ENCODE peak calls at places on chromosome 7, in five cellular contexts. Z, J, W, E and M are unnamed samples.

GRCh38 chr7:99428972-99429566 is 9.5 kb downstream of the PTCD1 start:
- DNase-seq in E (no peak), W (no peak), Z (no peak), J (no peak), M (peak; percentile 21)

GRCh38 chr7:4610768-4611467 is 71.2 kb upstream of the FOXK1 start:
- DNase-seq in Z (peak; percentile 71), W (peak; percentile 33), E (peak; percentile 86), J (peak; percentile 30), M (peak; percentile 72)

GRCh38 chr7:50584793-50585399 is 19.7 kb upstream of the DDC start:
- DNase-seq in E (no peak), J (no peak), W (no peak), Z (no peak), M (peak; percentile 28)

GRCh38 chr7:101218236-101219130 is 518 bp downstream of the ZNHIT1 start:
- DNase-seq in W (no peak), J (no peak), Z (peak; percentile 24), E (no peak), M (no peak)

GRCh38 chr7:57646219-57646900 is 196.4 kb downstream of the ZNF716 start:
- DNase-seq in Z (no peak), J (no peak), E (no peak), W (no peak), M (no peak)

GRCh38 chr7:2431260-2431867 is 28.0 kb downstream of the CHST12 start:
- DNase-seq in J (no peak), Z (peak; percentile 33), E (peak; percentile 57), W (peak; percentile 57), M (peak; percentile 47)

GRCh38 chr7:44280993-44281721 is 44.2 kb downstream of the CAMK2B start:
- DNase-seq in Z (no peak), E (no peak), W (no peak), J (peak; percentile 1), M (no peak)

GRCh38 chr7:119711104-119711503 is 561.9 kb upstream of the KCND2 start:
- DNase-seq in E (no peak), J (no peak), W (no peak), Z (no peak), M (no peak)

GRCh38 chr7:25353744-25354143 is 125.5 kb upstream of the NPVF start:
- DNase-seq in J (no peak), W (no peak), E (no peak), Z (no peak), M (no peak)

GRCh38 chr7:34417781-34418180 is 240.2 kb upstream of the NPSR1 start:
- DNase-seq in Z (no peak), E (no peak), J (no peak), W (no peak), M (no peak)

GRCh38 chr7:148916186-148916585 is 32.1 kb upstream of the EZH2 start:
- DNase-seq in W (no peak), Z (peak; percentile 85), J (no peak), E (no peak), M (no peak)

GRCh38 chr7:137882261-137882668 is 35.5 kb upstream of the DGKI start:
- DNase-seq in J (no peak), E (peak; percentile 79), W (no peak), Z (peak; percentile 100), M (peak; percentile 44)

GRCh38 chr7:130090745-130091532 is 20.6 kb downstream of the KLHDC10 start:
- DNase-seq in E (no peak), J (no peak), W (no peak), Z (no peak), M (no peak)

GRCh38 chr7:153389261-153389660 is 629.7 kb downstream of the ACTR3B start:
- DNase-seq in E (no peak), J (no peak), W (no peak), Z (no peak), M (no peak)

GRCh38 chr7:70775570-70776156 is 356.3 kb upstream of the GALNT17 start:
- DNase-seq in W (no peak), E (peak; percentile 72), Z (peak; percentile 36), J (no peak), M (peak; percentile 10)